ENCODE peak calls at places on chromosomes 16 and 17, in nine cellular contexts. R is A172; Q is NCI-H510A; J is activated T-cell treated with anti-CD3 and anti-CD28 coated beads, Interleukin-2, amount 50 U/mL, for 48 hours; G is mesenchymal stem cell; C is stimulated activated CD8-positive, alpha-beta memory T cell treated with anti-CD3 and anti-CD28 coated beads, Interleukin-12 subunit alpha, Interleukin-12 subunit beta, amount 100 ng/mL, for 4 hours; K is astrocyte of the spinal cord; Z is gastrocnemius medialis; A is nucleus accumbens. S is an unnamed sample.

GRCh38 chr17:22454070-22454999 is 762.0 kb downstream of the KCNJ18 start:
- DNase-seq in R (no peak), Q (no peak), J (no peak), G (no peak), C (no peak), K (no peak), Z (no peak), A (no peak), S (no peak)

GRCh38 chr17:41777579-41778188 is 8.8 kb downstream of the JUP start:
- DNase-seq in R (peak), Q (peak), J (no peak), G (peak), C (no peak), K (peak), Z (peak), A (no peak), S (no peak)

GRCh38 chr16:75229172-75230031 is 10.6 kb downstream of the CTRB1 start:
- DNase-seq in R (no peak), Q (no peak), J (no peak), G (no peak), C (no peak), K (no peak), Z (no peak), A (no peak), S (no peak)

GRCh38 chr17:77779711-77780539 is 178.6 kb upstream of the TNRC6C start:
- DNase-seq in R (peak), Q (no peak), J (no peak), G (no peak), C (no peak), K (peak), Z (no peak), A (peak), S (no peak)

GRCh38 chr17:1724869-1725641 is 551 bp downstream of the WDR81 start:
- DNase-seq in R (no peak), Q (no peak), J (no peak), G (no peak), C (no peak), K (no peak), Z (peak), A (no peak), S (no peak)

GRCh38 chr16:57809843-57810196 is 7.5 kb upstream of the KIFC3 start:
- DNase-seq in R (peak), Q (peak), J (no peak), G (no peak), C (no peak), K (no peak), Z (no peak), A (no peak), S (peak)

GRCh38 chr16:83676056-83676455 is 131.7 kb upstream of the HSBP1 start:
- DNase-seq in R (no peak), Q (no peak), J (no peak), G (no peak), C (no peak), K (no peak), Z (no peak), A (no peak), S (no peak)

GRCh38 chr17:48756816-48757215 is 28.3 kb upstream of the HOXB13 start:
- DNase-seq in R (no peak), Q (no peak), J (no peak), G (no peak), C (no peak), K (no peak), Z (no peak), A (no peak), S (no peak)

GRCh38 chr17:7530294-7530900 is 18.5 kb upstream of the TNFSF12 start:
- DNase-seq in R (no peak), Q (no peak), J (no peak), G (no peak), C (no peak), K (no peak), Z (no peak), A (no peak), S (no peak)

GRCh38 chr16:68987734-68988457 is 117.6 kb upstream of the HAS3 start:
- DNase-seq in R (no peak), Q (no peak), J (no peak), G (no peak), C (no peak), K (no peak), Z (no peak), A (no peak), S (no peak)

GRCh38 chr17:15334266-15334665 is 7.1 kb downstream of the TEKT3 start:
- DNase-seq in R (peak), Q (no peak), J (no peak), G (peak), C (no peak), K (no peak), Z (no peak), A (no peak), S (no peak)

GRCh38 chr17:1627987-1628855 is at the start of gene SLC43A2:
- DNase-seq in R (peak), Q (peak), J (peak), G (peak), C (peak), K (peak), Z (peak), A (peak), S (no peak)

GRCh38 chr16:69476920-69477418 is 52.5 kb downstream of the CYB5B start:
- DNase-seq in R (peak), Q (no peak), J (no peak), G (peak), C (no peak), K (peak), Z (no peak), A (no peak), S (no peak)

GRCh38 chr16:13962232-13962631 is 42.3 kb downstream of the ERCC4 start:
- DNase-seq in R (no peak), Q (no peak), J (no peak), G (no peak), C (no peak), K (no peak), Z (no peak), A (no peak), S (no peak)

GRCh38 chr16:25093208-25094061 is 18.1 kb upstream of the LCMT1 start:
- DNase-seq in R (no peak), Q (no peak), J (peak), G (no peak), C (no peak), K (no peak), Z (no peak), A (no peak), S (no peak)

GRCh38 chr17:8122923-8123694 is 797 bp downstream of the HES7 start:
- DNase-seq in R (peak), Q (no peak), J (peak), G (peak), C (no peak), K (no peak), Z (no peak), A (no peak), S (no peak)

GRCh38 chr16:29775742-29776408 is 2.2 kb upstream of the ZG16 start:
- DNase-seq in R (peak), Q (no peak), J (no peak), G (peak), C (no peak), K (no peak), Z (no peak), A (no peak), S (no peak)

GRCh38 chr16:76293980-76294690 is 16.9 kb downstream of the CNTNAP4 start:
- DNase-seq in R (no peak), Q (no peak), J (no peak), G (peak), C (no peak), K (peak), Z (no peak), A (no peak), S (no peak)

GRCh38 chr16:11799509-11800384 is 2.7 kb upstream of the ZC3H7A start:
- DNase-seq in R (no peak), Q (no peak), J (no peak), G (no peak), C (no peak), K (no peak), Z (no peak), A (no peak), S (no peak)

GRCh38 chr17:79623786-79624657 is 13.2 kb upstream of the RBFOX3 start:
- DNase-seq in R (no peak), Q (no peak), J (peak), G (no peak), C (no peak), K (no peak), Z (no peak), A (no peak), S (no peak)

GRCh38 chr16:80968386-80969113 is 38.1 kb downstream of the CMC2 start:
- DNase-seq in R (peak), Q (no peak), J (no peak), G (no peak), C (no peak), K (peak), Z (no peak), A (no peak), S (no peak)

GRCh38 chr17:63943745-63944144 is 11.6 kb upstream of the CD79B start:
- DNase-seq in R (no peak), Q (no peak), J (no peak), G (no peak), C (no peak), K (no peak), Z (no peak), A (no peak), S (no peak)

GRCh38 chr17:27848941-27849340 is 44.2 kb downstream of the LYRM9 start:
- DNase-seq in R (no peak), Q (peak), J (no peak), G (no peak), C (no peak), K (no peak), Z (no peak), A (no peak), S (no peak)

GRCh38 chr17:67746704-67747571 is 29.2 kb downstream of the NOL11 start:
- DNase-seq in R (no peak), Q (no peak), J (no peak), G (no peak), C (no peak), K (no peak), Z (no peak), A (no peak), S (no peak)

GRCh38 chr17:66177048-66177447 is 14.9 kb downstream of the CEP112 start:
- DNase-seq in R (no peak), Q (peak), J (no peak), G (no peak), C (no peak), K (no peak), Z (no peak), A (no peak), S (no peak)

GRCh38 chr17:17774009-17774881 is 62.5 kb downstream of the SREBF1 start:
- DNase-seq in R (peak), Q (no peak), J (peak), G (peak), C (no peak), K (peak), Z (peak), A (no peak), S (no peak)

S was measured in NK-92 treated with Interleukin-12 subunit alpha and Interleukin-12 subunit beta, amount 100 ng/mL, for 24 hours.